ENCODE peak calls at places on chromosomes 3 and 15, in four cellular contexts. L is GM12878, Z is HepG2, M is K562. R is an unnamed sample.

GRCh38 chr15:55660153-55660552 is 72.0 kb upstream of the PYGO1 start:
- DNase-seq in L (no peak), Z (no peak), M (no peak), R (no peak)

GRCh38 chr3:188208751-188209433 is 54.9 kb downstream of the LPP start:
- DNase-seq in L (no peak), Z (no peak), M (no peak), R (no peak)

GRCh38 chr15:89790206-89790605 is 14.1 kb downstream of the MESP2 start:
- DNase-seq in L (no peak), Z (no peak), M (no peak), R (no peak)

GRCh38 chr3:48077835-48078234 is 61.6 kb upstream of the MAP4 start:
- DNase-seq in L (no peak), Z (no peak), M (no peak), R (no peak)

GRCh38 chr3:138066383-138066782 is 49.0 kb downstream of the DZIP1L start:
- DNase-seq in L (no peak), Z (no peak), M (no peak), R (no peak)

GRCh38 chr3:116165190-116165589 is 280.1 kb downstream of the LSAMP start:
- DNase-seq in L (no peak), Z (no peak), M (no peak), R (no peak)

GRCh38 chr15:26453914-26454313 is 319.0 kb downstream of the GABRB3 start:
- DNase-seq in L (no peak), Z (no peak), M (no peak), R (no peak)

GRCh38 chr15:63791236-63791635 is 42.5 kb downstream of the HERC1 start:
- DNase-seq in L (no peak), Z (no peak), M (no peak), R (no peak)

GRCh38 chr3:170049146-170050000 is 11.6 kb downstream of the GPR160 start:
- DNase-seq in L (no peak), Z (no peak), M (no peak), R (no peak)

GRCh38 chr3:184414418-184415228 is 34.8 kb downstream of the CHRD start:
- DNase-seq in L (no peak), Z (no peak), M (no peak), R (no peak)

GRCh38 chr3:183779896-183780450 is 45.4 kb downstream of the MAP6D1 start:
- DNase-seq in L (no peak), Z (no peak), M (no peak), R (no peak)

GRCh38 chr3:102114264-102114979 is 265.1 kb downstream of the NFKBIZ start:
- DNase-seq in L (no peak), Z (no peak), M (no peak), R (no peak)

GRCh38 chr3:101381809-101382208 is 61.4 kb upstream of the IMPG2 start:
- DNase-seq in L (no peak), Z (peak), M (peak), R (no peak)

GRCh38 chr3:24945575-24945974 is 450.9 kb upstream of the THRB start:
- DNase-seq in L (no peak), Z (no peak), M (no peak), R (no peak)

GRCh38 chr3:194561306-194561974 is 71.8 kb downstream of the TMEM44 start:
- DNase-seq in L (no peak), Z (no peak), M (peak), R (no peak)

GRCh38 chr15:82680200-82681102 is 29.2 kb downstream of the AP3B2 start:
- DNase-seq in L (no peak), Z (no peak), M (peak), R (peak)

GRCh38 chr15:79358069-79358468 is 47.2 kb downstream of the TMED3 start:
- DNase-seq in L (no peak), Z (no peak), M (no peak), R (no peak)

GRCh38 chr15:67832031-67832551 is 6.8 kb downstream of the SKOR1 start:
- DNase-seq in L (no peak), Z (no peak), M (no peak), R (peak)

GRCh38 chr3:170418422-170419300 is at the start of gene CLDN11:
- DNase-seq in L (no peak), Z (no peak), M (peak), R (peak)

GRCh38 chr3:42088803-42089520 is 2.2 kb upstream of the TRAK1 start:
- DNase-seq in L (no peak), Z (no peak), M (no peak), R (no peak)

GRCh38 chr15:55255714-55256113 is 33.9 kb downstream of the RAB27A start:
- DNase-seq in L (no peak), Z (no peak), M (no peak), R (no peak)

GRCh38 chr15:42182328-42182901 is 25.7 kb downstream of the VPS39 start:
- DNase-seq in L (no peak), Z (no peak), M (no peak), R (no peak)

DNA sequence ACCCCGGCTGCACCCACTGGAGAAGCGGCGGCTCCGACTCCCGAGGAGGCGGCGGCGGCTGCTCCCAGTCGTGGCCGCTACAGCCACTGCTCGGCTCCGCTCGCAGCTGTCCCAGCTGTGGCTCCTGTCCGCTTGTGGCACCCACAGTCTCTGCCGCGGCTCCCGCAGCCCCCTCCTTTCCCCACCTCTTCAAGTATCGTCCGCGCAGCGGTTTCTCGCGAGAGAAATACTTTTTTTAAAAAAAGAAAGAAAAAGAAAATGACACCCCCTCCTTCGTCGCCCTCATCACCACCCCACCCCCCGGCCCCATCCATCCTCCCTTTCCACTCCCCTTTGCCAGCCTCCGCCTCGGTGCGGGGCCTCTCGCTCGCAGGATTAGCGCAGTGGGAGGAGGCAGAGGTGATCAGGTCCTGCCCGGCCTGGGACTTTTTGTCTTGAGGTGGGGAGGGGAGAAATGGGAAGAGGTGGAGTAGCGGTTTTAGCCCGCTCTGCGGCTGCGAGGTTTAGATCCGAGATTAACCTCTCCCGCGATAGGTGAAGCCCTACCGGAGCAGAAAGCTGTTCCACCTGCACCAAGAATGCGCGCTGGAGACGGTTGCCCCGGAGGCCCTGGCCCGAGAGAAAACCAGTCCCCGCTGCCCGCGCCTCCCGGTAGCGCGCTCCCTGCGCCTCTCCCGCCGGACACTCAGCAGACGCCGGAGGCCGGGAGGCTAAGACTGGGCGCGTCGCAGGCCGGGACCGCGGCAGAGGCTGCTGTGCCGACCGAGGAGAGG is at the start of gene FBN1:
- DNase-seq in L (peak), Z (peak), M (no peak), R (peak)
- TF ChIP-seq CBX5 in L (no peak), Z (no peak), M (no peak), R (no peak)

GRCh38 chr3:44865272-44866005 is 3.7 kb downstream of the TMEM42 start:
- DNase-seq in L (no peak), Z (no peak), M (no peak), R (no peak)

GRCh38 chr3:44867421-44868111 is 5.9 kb downstream of the TMEM42 start:
- DNase-seq in L (no peak), Z (no peak), M (no peak), R (no peak)

GRCh38 chr3:44875596-44875995 is 1.2 kb downstream of the TGM4 start:
- DNase-seq in L (no peak), Z (no peak), M (no peak), R (no peak)

GRCh38 chr3:44874308-44874707 is at the start of gene TGM4:
- DNase-seq in L (no peak), Z (no peak), M (no peak), R (no peak)

DNA sequence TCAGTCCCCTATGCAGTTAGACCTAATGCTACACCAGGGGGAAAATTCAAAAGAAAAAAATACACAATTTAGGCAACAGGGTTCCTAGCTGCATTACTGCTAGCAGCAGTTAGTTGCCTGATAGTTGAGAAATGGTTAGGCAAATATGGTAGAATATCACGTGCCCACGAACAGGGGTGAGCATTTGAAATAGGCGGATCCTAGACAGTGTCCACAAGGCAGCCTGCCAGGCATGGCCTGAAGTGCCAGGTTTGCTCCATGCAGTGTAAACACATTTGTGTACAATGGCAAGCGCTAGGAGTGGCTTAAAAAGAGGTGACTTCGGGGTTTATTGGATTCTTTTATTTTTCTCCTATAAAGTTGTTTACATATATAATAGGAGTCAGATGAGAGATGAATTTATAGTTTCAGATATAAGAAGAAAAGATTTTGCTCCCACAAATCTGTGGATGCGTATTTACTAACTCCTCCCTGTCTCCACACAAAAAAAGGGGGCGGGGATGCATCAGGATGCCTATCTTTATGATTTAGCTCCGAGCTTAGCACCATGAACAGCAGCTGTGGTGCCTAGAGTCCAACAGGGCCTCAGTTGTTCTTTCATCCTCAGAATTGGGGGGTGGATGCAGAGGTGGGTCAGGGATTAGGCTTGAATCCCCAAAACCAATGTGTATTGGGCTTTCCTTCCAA is 3.9 kb upstream of the TGM4 start:
- DNase-seq in L (no peak), Z (peak), M (no peak), R (no peak)
- TF ChIP-seq CBX5 in L (no peak), Z (no peak), M (no peak), R (no peak)

GRCh38 chr15:77654975-77655374 is 22.3 kb upstream of the LINGO1 start:
- DNase-seq in L (no peak), Z (peak), M (peak), R (no peak)
- TF ChIP-seq CBX5 in L (no peak), Z (no peak), M (no peak), R (no peak)

DNA sequence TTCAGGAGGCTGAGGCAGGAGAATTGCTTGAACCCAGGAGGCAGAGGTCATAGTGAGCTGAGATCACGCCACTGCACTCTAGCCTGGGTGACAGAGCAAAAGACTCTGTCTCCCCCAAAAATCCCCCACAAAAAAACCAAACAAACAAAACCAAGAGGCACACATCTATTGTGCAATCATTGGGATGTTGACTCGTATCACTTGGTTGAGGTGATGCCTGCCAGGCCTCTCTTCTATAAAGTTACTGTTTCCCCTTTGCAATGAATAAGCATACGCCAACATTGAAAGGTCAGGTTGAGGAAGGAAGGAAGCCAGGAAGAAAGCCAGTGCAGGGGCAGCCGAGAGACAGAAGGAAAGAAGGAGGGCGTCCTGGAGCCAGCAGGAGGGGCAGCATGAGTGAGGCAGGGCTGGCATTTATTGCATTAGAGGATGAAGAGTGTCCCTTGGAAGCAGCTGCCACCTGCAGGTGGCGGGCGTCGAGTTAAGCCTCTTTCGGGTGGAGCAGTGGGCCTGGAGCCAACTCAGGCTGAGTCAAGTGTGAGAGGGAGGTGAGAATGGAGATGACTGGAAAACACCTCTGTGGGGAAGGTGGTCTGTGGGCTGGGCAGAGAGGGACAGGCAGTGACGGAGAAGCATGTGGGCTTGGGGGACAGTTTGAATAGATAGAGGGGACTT is 8.3 kb upstream of the CSPG4 start:
- DNase-seq in L (no peak), Z (peak), M (peak), R (no peak)
- TF ChIP-seq CBX5 in L (no peak), Z (no peak), M (no peak), R (no peak)

GRCh38 chr15:36894062-36894461 is 206.3 kb downstream of the MEIS2 start:
- DNase-seq in L (no peak), Z (no peak), M (no peak), R (no peak)

GRCh38 chr15:36897834-36898233 is 202.5 kb downstream of the MEIS2 start:
- DNase-seq in L (no peak), Z (no peak), M (no peak), R (no peak)

GRCh38 chr15:36898522-36899126 is 201.7 kb downstream of the MEIS2 start:
- DNase-seq in L (no peak), Z (peak), M (no peak), R (no peak)

GRCh38 chr15:36899696-36900095 is 200.7 kb downstream of the MEIS2 start:
- DNase-seq in L (no peak), Z (no peak), M (no peak), R (no peak)

DNA sequence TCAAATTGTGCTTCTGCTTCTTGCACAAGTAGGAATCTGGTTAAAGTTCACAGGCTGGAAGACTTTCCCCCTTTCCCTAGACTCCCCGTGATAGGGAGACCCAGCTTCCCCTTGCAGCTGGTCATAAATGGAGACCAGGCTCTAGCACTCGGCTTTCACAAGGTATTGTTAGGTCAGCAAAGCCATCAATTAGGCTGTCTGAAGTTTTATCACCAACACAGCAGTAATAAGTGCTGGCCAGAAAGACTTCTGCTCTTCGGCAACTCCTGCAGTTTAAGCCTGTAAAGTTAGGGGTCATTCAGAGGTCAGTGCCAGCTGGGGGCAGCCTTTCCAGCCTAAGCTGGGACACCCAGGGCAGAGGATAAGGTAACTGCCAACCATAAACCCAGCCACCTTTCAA is 203.4 kb downstream of the MEIS2 start:
- DNase-seq in L (no peak), Z (no peak), M (no peak), R (no peak)
- TF ChIP-seq CBX5 in L (no peak), Z (no peak), M (no peak), R (no peak)

GRCh38 chr15:100761253-100761935 is 118.2 kb upstream of the ALDH1A3 start:
- DNase-seq in L (no peak), Z (no peak), M (no peak), R (no peak)
- TF ChIP-seq CBX5 in L (no peak), Z (no peak), M (no peak), R (no peak)

GRCh38 chr3:52763466-52763865 is 7.3 kb downstream of the NEK4 start:
- DNase-seq in L (no peak), Z (no peak), M (no peak), R (no peak)
- TF ChIP-seq CBX5 in L (no peak), Z (no peak), M (no peak), R (no peak)

R was measured in H1.